ENCODE peak calls at places on chromosome 6, in four cellular contexts. H is cardiac muscle cell, X is esophagus squamous epithelium, F is WERI-Rb-1. O is an unnamed sample.

GRCh38 chr6:14258117-14258516 is 140.5 kb downstream of the CD83 start:
- DNase-seq in H (no peak), X (no peak), F (no peak), O (no peak)

GRCh38 chr6:36386495-36387439 is 702 bp downstream of the ETV7 start:
- DNase-seq in H (peak), X (no peak), F (no peak), O (peak)

GRCh38 chr6:79170915-79171314 is 63.6 kb downstream of the HMGN3 start:
- DNase-seq in H (peak), X (no peak), F (no peak), O (no peak)

GRCh38 chr6:147578159-147578558 is 69.7 kb downstream of the SAMD5 start:
- DNase-seq in H (no peak), X (no peak), F (no peak), O (no peak)

GRCh38 chr6:21587182-21587924 is 6.2 kb upstream of the SOX4 start:
- DNase-seq in H (peak), X (no peak), F (peak), O (peak)

GRCh38 chr6:83518946-83519489 is 6.7 kb downstream of the PRSS35 start:
- DNase-seq in H (peak), X (no peak), F (no peak), O (peak)

GRCh38 chr6:169971951-169972651 is 220.7 kb downstream of the ERMARD start:
- DNase-seq in H (no peak), X (no peak), F (no peak), O (no peak)

GRCh38 chr6:2842139-2842552 is 483 bp upstream of the SERPINB1 start:
- DNase-seq in H (no peak), X (no peak), F (no peak), O (no peak)

GRCh38 chr6:96811136-96811535 is 26.1 kb downstream of the GPR63 start:
- DNase-seq in H (no peak), X (no peak), F (no peak), O (no peak)

GRCh38 chr6:118872726-118873125 is 21.2 kb upstream of the ASF1A start:
- DNase-seq in H (peak), X (no peak), F (no peak), O (no peak)

GRCh38 chr6:19380287-19380686 is 456.9 kb upstream of the ID4 start:
- DNase-seq in H (peak), X (no peak), F (no peak), O (no peak)

GRCh38 chr6:125165256-125165655 is 11.7 kb downstream of the TPD52L1 start:
- DNase-seq in H (no peak), X (no peak), F (no peak), O (no peak)
- H3K27ac ChIP-seq in H (no peak), X (no peak), F (no peak), O (no peak)

DNA sequence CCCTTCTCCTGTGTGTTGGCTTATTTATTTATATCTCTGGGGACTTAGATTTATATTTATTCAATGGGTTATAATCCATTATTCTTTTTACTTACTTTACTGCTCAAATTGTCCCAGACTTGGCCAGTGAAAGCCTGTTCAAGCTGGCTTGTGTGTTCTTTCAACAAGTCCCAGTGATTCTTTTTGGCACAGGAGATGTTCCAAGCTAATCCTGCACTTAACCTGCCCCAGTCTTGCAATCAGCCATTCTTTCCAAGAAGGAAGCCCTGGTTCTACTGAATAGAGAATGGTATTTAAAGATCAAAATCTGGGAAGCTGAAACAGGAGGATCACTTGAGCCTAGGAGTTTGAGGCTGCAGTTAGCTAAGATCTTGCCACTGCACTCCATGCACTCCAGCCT is 26.7 kb downstream of the GCNT2 start:
- DNase-seq in H (no peak), X (no peak), F (no peak), O (no peak)
- H3K27ac ChIP-seq in H (no peak), X (no peak), F (no peak), O (no peak)

GRCh38 chr6:63527658-63528514 is 44.4 kb upstream of the LOC128125822 start:
- DNase-seq in H (peak), X (no peak), F (no peak), O (peak)
- H3K27ac ChIP-seq in H (no peak), X (peak), F (no peak), O (no peak)

DNA sequence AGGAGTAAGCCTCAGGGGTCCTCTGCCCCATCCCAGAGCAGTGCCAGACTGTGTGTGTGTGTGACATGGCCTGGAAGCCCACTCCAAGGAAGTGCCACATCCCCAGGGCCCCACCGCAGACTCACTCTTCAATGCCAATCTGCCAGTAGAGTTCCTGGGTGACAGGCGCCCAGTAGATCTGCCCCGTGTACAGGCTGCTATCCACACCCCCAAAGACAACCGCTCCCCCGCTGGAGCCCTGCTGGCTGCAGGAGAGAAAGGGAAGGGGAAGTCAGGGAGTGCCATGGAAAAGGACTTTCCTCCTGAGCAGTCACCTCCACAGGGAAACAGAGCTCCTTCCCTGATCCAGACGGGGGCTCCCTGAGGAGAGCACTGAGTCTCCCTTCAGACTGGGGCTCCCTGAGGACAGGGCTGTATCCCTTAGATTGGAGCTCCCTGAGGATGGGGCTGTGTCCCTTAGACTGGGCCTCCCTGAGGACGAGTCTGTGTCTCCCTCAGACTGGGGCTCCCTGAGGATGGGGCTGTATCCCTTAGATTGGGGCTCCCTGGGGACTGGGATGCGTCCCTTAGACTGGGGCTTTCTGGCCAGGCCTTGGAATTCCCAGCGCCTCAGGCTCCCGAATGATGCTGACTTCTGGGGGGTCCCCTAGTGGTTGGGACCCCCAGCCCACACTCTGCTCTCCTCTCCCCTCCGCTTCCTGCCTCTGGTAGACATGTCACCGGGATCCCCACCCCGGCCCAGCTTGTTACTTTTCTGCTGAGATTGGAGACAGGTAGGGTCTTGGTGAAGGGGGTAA is 5.2 kb upstream of the TFEB start:
- DNase-seq in H (no peak), X (no peak), F (no peak), O (no peak)
- H3K27ac ChIP-seq in H (no peak), X (no peak), F (no peak), O (no peak)

DNA sequence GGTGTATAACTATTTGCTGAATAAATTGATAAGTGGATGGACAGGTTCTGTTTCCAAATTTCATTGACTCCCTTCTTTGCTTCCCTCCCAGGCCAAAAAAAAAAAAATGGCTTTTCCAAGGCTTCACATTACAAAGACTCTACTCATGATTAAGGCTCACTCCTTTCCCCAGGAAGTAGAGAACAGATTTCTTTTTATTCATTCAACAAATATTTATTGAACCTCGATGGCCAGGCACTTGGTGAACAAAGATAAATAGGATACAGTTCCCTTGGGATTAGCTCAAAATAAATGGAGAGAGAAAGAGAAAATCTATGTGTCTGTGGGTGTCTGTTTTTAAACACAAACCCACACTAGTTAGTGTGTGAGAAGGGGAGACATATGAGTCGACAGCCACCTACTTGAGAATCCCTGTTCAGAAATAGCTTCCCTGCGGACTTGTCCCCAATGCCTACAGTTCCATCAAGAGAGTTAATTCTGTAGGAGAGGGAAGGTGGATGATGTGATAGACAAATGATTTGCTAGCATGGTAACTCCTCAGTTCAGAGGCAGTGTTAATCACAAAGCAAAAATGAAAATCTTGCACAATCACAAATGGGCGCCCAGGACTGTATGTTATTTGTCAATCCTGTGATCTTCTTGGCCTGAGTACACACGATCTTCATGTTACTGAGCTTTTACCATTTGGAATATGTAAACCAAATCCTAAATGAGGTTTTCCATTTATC is 20.3 kb downstream of the TRAF3IP2 start:
- DNase-seq in H (peak), X (no peak), F (no peak), O (no peak)
- H3K27ac ChIP-seq in H (peak), X (peak), F (no peak), O (no peak)